ENCODE peak calls at places on chromosome 19, in six cellular contexts. G is OCI-LY7, I is mucosa of descending colon, B is AG10803, K is AG04450, S is uterus. C is an unnamed sample.

GRCh38 chr19:43699506-43700367 is 16.1 kb upstream of the IRGC start:
- DNase-seq in I (peak), B (no peak), S (peak), G (no peak), K (no peak), C (no peak)

GRCh38 chr19:19134687-19135158 is 3.6 kb downstream of the TMEM161A start:
- DNase-seq in I (no peak), K (no peak), G (peak), S (no peak), B (no peak), C (no peak)

GRCh38 chr19:47241919-47242644 is 11.1 kb upstream of the BBC3 start:
- DNase-seq in B (no peak), S (no peak), I (no peak), G (no peak), K (no peak), C (no peak)

GRCh38 chr19:56261145-56261544 is 11.4 kb upstream of the EDDM13 start:
- DNase-seq in S (no peak), G (no peak), B (no peak), K (no peak), I (no peak), C (no peak)

GRCh38 chr19:14764401-14764800 is 14.0 kb downstream of the ADGRE2 start:
- DNase-seq in G (no peak), B (no peak), K (no peak), I (no peak), S (no peak), C (no peak)

GRCh38 chr19:21482863-21483276 is 22.5 kb upstream of the ZNF429 start:
- DNase-seq in S (peak), B (peak), G (peak), K (no peak), I (peak), C (no peak)

GRCh38 chr19:33287438-33287837 is 14.9 kb downstream of the CEBPA start:
- DNase-seq in S (no peak), B (no peak), K (no peak), I (no peak), G (no peak), C (no peak)

GRCh38 chr19:28519950-28520861 is 692.7 kb downstream of the UQCRFS1 start:
- DNase-seq in G (no peak), S (peak), K (no peak), B (peak), I (no peak), C (peak)

GRCh38 chr19:55681131-55682087 is 6.4 kb downstream of the EPN1 start:
- DNase-seq in I (peak), G (no peak), K (no peak), S (no peak), B (peak), C (no peak)

GRCh38 chr19:38079926-38080380 is 144.1 kb downstream of the DPF1 start:
- DNase-seq in K (peak), S (no peak), I (no peak), G (peak), B (peak), C (peak)

GRCh38 chr19:14985133-14985532 is 5.5 kb upstream of the SLC1A6 start:
- DNase-seq in K (no peak), S (no peak), I (no peak), G (no peak), B (no peak), C (no peak)

GRCh38 chr19:42816901-42817300 is 51.4 kb upstream of the PSG8 start:
- DNase-seq in G (no peak), I (no peak), K (no peak), S (no peak), B (no peak), C (no peak)

GRCh38 chr19:30159636-30160035 is 212.5 kb upstream of the ZNF536 start:
- DNase-seq in S (no peak), K (no peak), I (no peak), G (no peak), B (no peak), C (no peak)

GRCh38 chr19:30545752-30546151 is 173.6 kb downstream of the ZNF536 start:
- DNase-seq in K (no peak), G (no peak), S (no peak), B (no peak), I (no peak), C (no peak)

GRCh38 chr19:40089462-40089861 is 1.3 kb downstream of the ZNF780A start:
- DNase-seq in B (peak), I (no peak), S (no peak), K (no peak), G (peak), C (peak)

GRCh38 chr19:18594096-18594823 is 5.7 kb downstream of the REX1BD start:
- DNase-seq in I (peak), S (peak), K (no peak), B (peak), G (peak), C (peak)

GRCh38 chr19:53553865-53554791 is 16.2 kb downstream of the ZNF331 start:
- DNase-seq in G (no peak), S (peak), K (peak), B (peak), I (peak), C (peak)

GRCh38 chr19:11767633-11768133 is 883 bp downstream of the ZNF441 start:
- DNase-seq in K (no peak), I (peak), B (peak), G (peak), S (peak), C (no peak)

GRCh38 chr19:13819242-13819641 is 24.0 kb downstream of the ZSWIM4 start:
- DNase-seq in S (no peak), B (no peak), G (no peak), K (no peak), I (no peak), C (no peak)

GRCh38 chr19:35306473-35307246 is 14.7 kb downstream of the MAG start:
- DNase-seq in S (no peak), K (no peak), B (no peak), I (no peak), G (peak), C (no peak)
- TF ChIP-seq CTCF in S (no peak), K (peak), B (no peak), I (no peak), G (peak), C (no peak)

GRCh38 chr19:5567971-5568407 is 236 bp upstream of the TINCR start:
- DNase-seq in B (no peak), S (no peak), K (no peak), G (no peak), I (no peak), C (no peak)
- H3K4me3 ChIP-seq in B (no peak), S (no peak), K (no peak), G (no peak), I (no peak), C (no peak)

DNA sequence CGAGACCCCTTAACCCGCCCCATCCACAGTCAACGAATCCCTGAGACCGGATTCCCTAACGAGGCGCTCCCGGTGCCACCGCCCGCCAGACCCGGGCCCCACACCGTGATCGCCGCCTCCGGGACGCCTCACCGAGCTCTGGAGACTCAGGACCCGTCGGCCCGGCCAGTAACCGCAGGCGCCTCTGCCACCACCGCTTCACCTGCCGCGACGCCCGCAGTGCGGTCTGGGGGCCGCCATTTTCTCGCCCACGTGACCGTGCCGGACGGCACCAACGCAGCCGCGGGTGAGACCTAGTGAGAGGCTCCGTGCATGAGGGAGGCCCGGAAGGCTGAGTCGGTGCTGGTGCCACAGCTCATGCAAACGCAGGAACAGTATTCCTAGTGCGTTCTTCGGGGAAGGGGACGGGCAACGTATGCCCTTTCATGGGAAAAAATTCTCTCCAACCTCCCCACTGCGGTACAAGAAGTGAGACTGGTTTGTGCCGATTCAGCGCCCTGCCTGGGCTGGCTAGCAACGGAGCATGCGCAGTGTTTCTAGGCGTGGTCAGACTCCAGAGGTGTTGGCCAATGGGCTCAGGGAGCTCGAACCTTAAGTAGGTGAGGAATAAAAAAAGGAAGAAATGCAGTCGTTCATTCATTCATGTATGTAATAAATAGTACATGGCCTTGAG is at the start of gene DOHH:
- DNase-seq in I (peak), G (peak), S (peak), B (peak), K (peak), C (peak)
- TF ChIP-seq CTCF in I (no peak), G (no peak), S (peak), B (no peak), K (no peak), C (no peak)

GRCh38 chr19:58196911-58197616 is 14.2 kb downstream of the ZNF274 start:
- DNase-seq in I (no peak), B (no peak), G (peak), S (no peak), K (no peak), C (no peak)
- H3K4me3 ChIP-seq in I (no peak), B (no peak), G (no peak), S (no peak), K (no peak), C (no peak)

GRCh38 chr19:17515408-17516149 is 4.1 kb downstream of the PGLS start:
- DNase-seq in B (no peak), I (no peak), K (no peak), S (no peak), G (no peak), C (no peak)

GRCh38 chr19:17510220-17510993 is 1.0 kb upstream of the PGLS start:
- DNase-seq in I (no peak), K (no peak), S (no peak), G (peak), B (peak), C (no peak)

GRCh38 chr19:17512574-17512939 is 1.1 kb downstream of the PGLS start:
- DNase-seq in K (no peak), B (no peak), G (no peak), I (no peak), S (no peak), C (no peak)

GRCh38 chr19:17513801-17514200 is 2.4 kb downstream of the PGLS start:
- DNase-seq in G (no peak), K (no peak), S (no peak), I (no peak), B (peak), C (no peak)

DNA sequence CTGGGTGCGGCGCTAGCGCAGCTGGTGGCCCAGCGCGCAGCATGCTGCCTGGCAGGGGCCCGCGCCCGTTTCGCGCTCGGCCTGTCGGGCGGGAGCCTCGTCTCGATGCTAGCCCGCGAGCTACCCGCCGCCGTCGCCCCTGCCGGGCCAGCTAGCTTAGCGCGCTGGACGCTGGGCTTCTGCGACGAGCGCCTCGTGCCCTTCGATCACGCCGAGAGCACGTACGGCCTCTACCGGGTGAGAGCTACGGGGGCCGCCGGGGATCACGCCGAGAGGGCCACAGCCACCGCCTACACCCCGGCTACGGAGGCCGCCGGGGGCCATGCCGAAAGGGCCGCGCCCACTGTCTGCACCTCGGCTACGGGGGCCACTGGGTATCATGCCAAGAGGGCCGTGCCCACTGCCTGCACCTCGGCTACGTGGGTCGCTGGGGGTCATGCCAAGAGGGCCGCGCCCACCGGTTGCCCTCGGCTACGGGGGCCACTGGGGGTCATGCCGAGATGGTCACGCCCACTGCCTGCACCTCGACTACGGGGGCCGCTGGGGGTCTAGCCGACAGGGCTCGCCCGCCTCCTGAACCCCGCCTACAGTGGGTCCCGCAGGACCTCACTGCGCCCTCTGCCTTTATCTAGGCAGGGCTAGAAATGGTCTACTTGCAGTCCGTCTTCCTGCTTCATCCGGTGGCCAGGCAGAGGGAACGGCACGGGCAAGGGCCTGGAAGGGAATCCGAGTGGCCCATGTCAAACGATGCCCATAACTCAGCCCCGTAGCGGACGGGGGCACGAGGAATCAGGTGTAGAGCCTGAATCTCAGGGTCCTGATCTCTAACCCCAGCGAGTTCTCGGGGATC is 500 bp downstream of the PGLS start:
- DNase-seq in B (peak), G (peak), K (peak), S (peak), I (peak), C (peak)
- TF ChIP-seq CTCF in B (peak), G (peak), K (no peak), S (peak), I (peak), C (peak)

GRCh38 chr19:50719119-50719435 is 525 bp downstream of the SHANK1 start:
- DNase-seq in G (no peak), B (no peak), I (no peak), K (no peak), S (no peak), C (no peak)
- H3K4me3 ChIP-seq in G (no peak), B (peak), I (no peak), K (peak), S (peak), C (peak)

DNA sequence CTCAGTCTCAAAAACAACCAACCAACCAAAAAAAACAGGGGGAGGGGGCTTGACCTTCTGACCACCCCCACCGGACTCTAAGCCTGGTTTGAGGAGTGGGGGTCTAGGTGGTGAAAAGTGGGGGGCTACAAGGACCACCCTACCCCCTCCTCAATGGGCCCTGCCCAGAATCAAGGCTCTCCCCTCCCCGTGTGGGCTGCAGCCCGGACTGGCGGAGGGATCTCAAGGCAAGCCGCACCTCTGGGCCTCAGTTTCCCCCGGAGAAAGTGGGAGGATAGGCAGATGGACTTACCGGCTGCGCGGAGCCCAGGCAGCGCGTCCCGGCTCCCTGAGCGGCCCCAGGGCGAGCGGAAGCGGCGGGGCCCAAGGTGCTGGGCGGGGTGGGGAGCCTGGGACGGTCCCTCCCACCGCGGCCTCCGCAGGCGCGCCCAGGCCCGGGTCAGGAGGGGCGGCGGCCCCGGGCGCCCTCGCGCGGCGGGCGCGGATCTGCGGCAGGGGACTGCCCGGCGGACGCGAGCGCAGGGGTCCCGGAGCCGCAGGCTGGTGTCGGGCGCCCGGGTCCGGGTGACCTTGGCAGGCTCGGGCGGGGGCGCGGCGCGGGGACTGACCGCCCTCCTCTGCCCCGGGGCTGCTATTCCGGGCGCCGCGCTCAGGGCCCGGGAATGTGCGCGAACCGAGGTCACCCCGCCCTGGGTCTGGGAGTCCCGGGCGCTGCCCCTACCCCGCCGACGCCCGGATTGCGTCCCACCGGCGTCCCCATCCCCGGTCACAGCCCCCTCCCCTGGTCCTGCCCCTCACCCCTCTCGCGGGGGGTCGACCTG is at the start of gene ADAMTSL5:
- DNase-seq in I (peak), G (no peak), S (peak), K (no peak), B (peak), C (no peak)
- TF ChIP-seq CTCF in I (peak), G (no peak), S (peak), K (no peak), B (no peak), C (no peak)